ENCODE peak calls at places on chromosomes 5 and 9, in five cellular contexts. U is transverse colon, I is H1, H is BE2C, D is upper lobe of right lung. K is an unnamed sample.

GRCh38 chr5:127026166-127026565 is 4.2 kb downstream of the MARCHF3 start:
- DNase-seq in U (no peak), I (no peak), H (no peak), D (no peak), K (no peak)

GRCh38 chr5:126917918-126918623 is 112.3 kb downstream of the MARCHF3 start:
- DNase-seq in U (no peak), I (no peak), H (peak; percentile 83), D (no peak), K (peak; percentile 40)

GRCh38 chr5:24110019-24110615 is 534.7 kb downstream of the CDH10 start:
- DNase-seq in U (no peak), I (no peak), H (no peak), D (no peak), K (no peak)

GRCh38 chr5:54639621-54640020 is 122.1 kb downstream of the SNX18 start:
- DNase-seq in U (no peak), I (no peak), H (no peak), D (no peak), K (no peak)

GRCh38 chr5:40518511-40518917 is 161.2 kb upstream of the PTGER4 start:
- DNase-seq in U (no peak), I (no peak), H (no peak), D (no peak), K (no peak)

GRCh38 chr9:98455957-98456621 is 200.6 kb upstream of the TBC1D2 start:
- DNase-seq in U (no peak), I (no peak), H (no peak), D (no peak), K (peak; percentile 10)

GRCh38 chr5:73564644-73565165 is 734 bp downstream of the ANKRA2 start:
- DNase-seq in U (no peak), I (no peak), H (no peak), D (no peak), K (no peak)

GRCh38 chr5:130198927-130199326 is 294.7 kb downstream of the CHSY3 start:
- DNase-seq in U (no peak), I (peak; percentile 9), H (peak; percentile 8), D (no peak), K (no peak)

GRCh38 chr9:2023042-2023441 is 7.9 kb downstream of the SMARCA2 start:
- DNase-seq in U (no peak), I (no peak), H (no peak), D (no peak), K (no peak)

GRCh38 chr5:156411957-156412356 is 85.0 kb downstream of the SGCD start:
- DNase-seq in U (no peak), I (no peak), H (no peak), D (no peak), K (no peak)

GRCh38 chr5:17229308-17229707 is 11.9 kb downstream of the BASP1 start:
- DNase-seq in U (no peak), I (no peak), H (no peak), D (no peak), K (no peak)

GRCh38 chr9:135819905-135820304 is 87.4 kb downstream of the CAMSAP1 start:
- DNase-seq in U (no peak), I (no peak), H (no peak), D (peak; percentile 39), K (no peak)

GRCh38 chr5:110590187-110590586 is 136.3 kb downstream of the TMEM232 start:
- DNase-seq in U (no peak), I (no peak), H (no peak), D (no peak), K (no peak)

GRCh38 chr9:94909965-94910730 is 183.6 kb downstream of the AOPEP start:
- DNase-seq in U (no peak), I (no peak), H (no peak), D (no peak), K (no peak)

DNA sequence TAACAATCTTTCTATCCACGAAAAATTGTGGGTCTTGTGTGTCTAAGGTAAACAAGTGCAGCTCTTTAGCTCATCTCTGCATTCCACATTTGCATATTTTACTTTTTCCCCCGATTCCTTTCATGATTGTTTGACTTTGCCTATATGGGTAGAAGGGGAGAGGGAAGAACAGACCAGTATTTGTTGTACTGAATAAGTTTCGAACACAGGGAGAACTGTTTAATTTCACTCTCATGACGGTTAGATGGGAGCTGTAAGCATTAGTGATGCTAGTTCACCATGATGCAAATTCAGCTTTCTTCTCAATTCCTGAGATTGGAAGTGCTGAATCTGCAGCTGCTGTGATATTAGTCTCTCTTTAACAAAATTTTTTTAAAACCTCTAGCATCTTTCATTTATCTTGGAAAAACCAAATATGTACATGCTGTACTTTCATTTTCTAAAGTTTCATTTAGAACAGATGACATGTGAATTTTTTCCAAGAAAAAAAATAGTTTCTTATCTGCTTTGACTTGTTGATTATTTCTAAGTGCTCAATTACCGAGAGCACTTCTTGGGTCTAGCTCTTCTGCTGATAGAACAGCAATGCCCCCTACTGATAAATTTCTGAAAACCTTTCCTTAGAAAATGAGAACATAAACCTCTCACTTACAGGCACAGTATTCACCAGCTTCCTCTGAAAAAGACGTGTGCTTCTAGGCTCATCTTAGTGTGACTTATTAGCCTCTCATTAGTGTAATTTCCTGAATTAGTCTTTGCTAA is 149.5 kb downstream of the BAAT start:
- DNase-seq in U (no peak), I (no peak), H (no peak), D (no peak), K (no peak)
- TF ChIP-seq CTCF in U (peak; percentile 30), I (peak; percentile 58), H (peak; percentile 53), D (peak; percentile 45), K (peak; percentile 69)

GRCh38 chr5:180090769-180091546 is 19.4 kb upstream of the RNF130 start:
- DNase-seq in U (peak; percentile 41), I (no peak), H (no peak), D (no peak), K (no peak)
- TF ChIP-seq CTCF in U (no peak), I (peak; percentile 55), H (peak; percentile 16), D (peak; percentile 14), K (no peak)

GRCh38 chr9:87954230-87954629 is 20.1 kb downstream of the CDK20 start:
- DNase-seq in U (no peak), I (no peak), H (no peak), D (no peak), K (no peak)

GRCh38 chr9:87950296-87950695 is 24.0 kb downstream of the CDK20 start:
- DNase-seq in U (no peak), I (no peak), H (no peak), D (no peak), K (no peak)

DNA sequence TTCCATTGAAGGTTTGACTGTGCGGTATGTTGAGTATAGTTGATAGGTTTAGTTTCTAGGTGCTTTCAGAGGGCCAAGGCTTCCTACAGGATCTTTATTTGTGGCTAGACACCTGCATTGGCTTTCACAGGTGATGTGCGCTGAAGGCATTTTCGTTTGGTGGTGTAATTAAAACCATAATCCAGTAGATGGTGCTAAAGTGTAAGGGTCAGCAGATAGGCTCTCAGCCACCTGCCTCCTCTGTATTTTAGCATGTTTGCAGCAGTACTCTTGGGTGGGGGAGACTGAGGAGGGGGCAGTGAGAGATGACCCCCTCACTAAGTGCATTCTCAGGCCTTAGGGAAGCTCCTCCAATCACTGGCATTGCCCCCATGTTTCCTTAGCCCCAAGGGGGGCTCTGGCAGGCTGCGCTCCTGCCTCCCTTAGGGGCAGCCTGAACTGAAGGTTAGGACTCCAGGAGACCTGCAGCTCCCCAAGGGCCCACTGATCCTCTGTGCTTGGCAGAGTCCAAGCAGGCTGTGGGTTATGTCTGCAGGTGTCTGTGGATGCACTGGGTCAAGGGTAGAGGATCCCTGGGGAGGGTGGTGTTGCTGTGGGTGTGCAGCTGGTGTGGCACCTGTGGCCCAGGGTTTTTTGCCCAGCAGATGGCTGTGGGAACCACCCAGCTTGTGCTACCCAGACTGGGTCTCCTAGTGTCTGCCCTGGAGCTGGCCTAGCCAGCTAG is 23.4 kb downstream of the CDK20 start:
- DNase-seq in U (no peak), I (no peak), H (no peak), D (no peak), K (no peak)
- TF ChIP-seq CTCF in U (peak; percentile 50), I (peak; percentile 73), H (peak; percentile 72), D (peak; percentile 54), K (peak; percentile 59)

DNA sequence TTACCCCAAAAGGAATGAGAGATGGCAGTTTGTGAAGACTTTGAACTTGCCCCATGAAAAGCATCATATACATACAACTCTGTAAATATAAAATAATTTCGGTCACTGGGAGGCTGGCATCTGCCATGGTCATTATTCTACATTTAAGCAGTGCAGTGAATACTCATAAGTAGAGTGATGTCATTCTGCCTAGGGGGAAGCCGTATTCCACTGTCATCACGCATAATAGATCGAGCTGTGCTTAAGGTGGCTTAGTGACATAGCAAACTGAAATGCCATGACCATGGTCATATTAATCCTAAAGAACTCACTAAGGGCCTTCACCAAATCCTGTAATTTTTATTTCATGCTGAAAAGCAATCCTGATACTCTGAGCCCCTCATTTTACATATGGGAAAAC is 42.4 kb upstream of the NR4A3 start:
- DNase-seq in U (no peak), I (no peak), H (no peak), D (no peak), K (no peak)
- TF ChIP-seq CTCF in U (no peak), I (no peak), H (no peak), D (no peak), K (no peak)

DNA sequence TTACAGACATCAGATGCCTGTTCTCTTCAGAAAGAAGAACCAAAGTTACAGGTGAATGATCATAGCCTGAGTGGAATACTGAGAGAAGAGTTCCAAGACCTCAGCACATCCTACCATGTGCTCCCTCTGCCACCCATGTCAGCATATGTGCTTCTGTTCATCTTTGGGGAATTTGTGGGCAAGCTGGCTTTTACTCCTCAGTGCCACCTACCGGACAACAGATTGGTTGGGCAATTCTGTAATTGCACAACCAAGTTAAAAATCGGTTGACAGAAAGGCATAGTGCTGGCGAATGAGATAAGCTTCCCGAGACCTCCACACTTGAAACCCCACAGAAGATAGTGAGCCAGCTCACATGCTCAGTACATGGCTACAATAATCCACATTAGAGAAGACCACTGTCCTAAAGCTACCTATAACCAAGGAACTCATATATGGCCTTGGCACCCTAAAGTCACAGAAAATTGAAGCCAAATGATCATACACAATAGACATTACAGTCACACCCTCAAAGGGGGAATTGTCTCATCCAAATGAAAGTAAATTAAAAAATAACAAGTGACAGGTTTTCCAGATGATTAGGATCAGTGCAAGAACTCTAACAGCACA is 1238.0 kb upstream of the NUDT12 start:
- DNase-seq in U (no peak), I (peak; percentile 2), H (no peak), D (no peak), K (no peak)
- TF ChIP-seq CTCF in U (no peak), I (peak; percentile 69), H (no peak), D (no peak), K (no peak)